ENCODE peak calls at places on chromosome 7, in six cellular contexts. C is mammary epithelial cell, L is A549, B is bronchial epithelial cell, R is fibroblast of lung, X is stomach. Z is an unnamed sample.
A peak's percentile ranks its signal among the peaks of the same experiment; 100 is the strongest.

GRCh38 chr7:47132471-47132870 is 449.4 kb downstream of the TNS3 start:
- DNase-seq in C (no peak), L (no peak), B (peak; percentile 17), R (peak; percentile 32), X (no peak), Z (no peak)

GRCh38 chr7:13017325-13017853 is 330.0 kb downstream of the ARL4A start:
- DNase-seq in C (peak; percentile 62), L (peak; percentile 65), B (peak; percentile 91), R (peak; percentile 86), X (no peak), Z (peak; percentile 13)

GRCh38 chr7:100208911-100209408 is 10.8 kb upstream of the PVRIG start:
- DNase-seq in C (no peak), L (no peak), B (no peak), R (no peak), X (no peak), Z (no peak)

GRCh38 chr7:98110249-98111022 is 3.8 kb downstream of the LMTK2 start:
- DNase-seq in C (no peak), L (no peak), B (peak; percentile 26), R (no peak), X (peak; percentile 71), Z (no peak)

GRCh38 chr7:116583653-116584052 is 58.8 kb downstream of the CAV1 start:
- DNase-seq in C (no peak), L (no peak), B (no peak), R (no peak), X (no peak), Z (no peak)

GRCh38 chr7:43148161-43148731 is 35.8 kb downstream of the HECW1 start:
- DNase-seq in C (peak; percentile 85), L (no peak), B (peak; percentile 76), R (peak; percentile 41), X (no peak), Z (peak; percentile 55)

GRCh38 chr7:139708541-139708940 is 69.3 kb downstream of the HIPK2 start:
- DNase-seq in C (no peak), L (no peak), B (no peak), R (no peak), X (peak; percentile 40), Z (no peak)

GRCh38 chr7:44973610-44974401 is 5.0 kb downstream of the MYO1G start:
- DNase-seq in C (no peak), L (no peak), B (no peak), R (no peak), X (peak; percentile 60), Z (no peak)

GRCh38 chr7:114885836-114886235 is 36.1 kb upstream of the MDFIC start:
- DNase-seq in C (peak; percentile 5), L (no peak), B (peak; percentile 62), R (peak; percentile 72), X (no peak), Z (no peak)

GRCh38 chr7:25597881-25598456 is 369.7 kb upstream of the NPVF start:
- DNase-seq in C (no peak), L (no peak), B (peak; percentile 4), R (no peak), X (no peak), Z (no peak)

GRCh38 chr7:93977551-93977950 is 26.6 kb downstream of the BET1 start:
- DNase-seq in C (no peak), L (no peak), B (no peak), R (no peak), X (no peak), Z (no peak)

GRCh38 chr7:40802497-40802896 is 667.7 kb downstream of the SUGCT start:
- DNase-seq in C (no peak), L (no peak), B (no peak), R (no peak), X (no peak), Z (no peak)

GRCh38 chr7:155997431-155998327 is 185.4 kb upstream of the SHH start:
- DNase-seq in C (no peak), L (no peak), B (peak; percentile 4), R (no peak), X (peak; percentile 22), Z (no peak)
- TF ChIP-seq CTCF in C (no peak), L (no peak), B (no peak), R (no peak), X (no peak), Z (no peak)

GRCh38 chr7:117871401-117871777 is 1.9 kb downstream of the CTTNBP2 start:
- DNase-seq in C (no peak), L (no peak), B (no peak), R (no peak), X (no peak), Z (no peak)
- H3K4me3 ChIP-seq in C (no peak overlapping the region), L (no peak overlapping the region), B (no peak overlapping the region), R (peak overlapping the region; percentile 90), X (no peak overlapping the region), Z (no peak overlapping the region)

DNA sequence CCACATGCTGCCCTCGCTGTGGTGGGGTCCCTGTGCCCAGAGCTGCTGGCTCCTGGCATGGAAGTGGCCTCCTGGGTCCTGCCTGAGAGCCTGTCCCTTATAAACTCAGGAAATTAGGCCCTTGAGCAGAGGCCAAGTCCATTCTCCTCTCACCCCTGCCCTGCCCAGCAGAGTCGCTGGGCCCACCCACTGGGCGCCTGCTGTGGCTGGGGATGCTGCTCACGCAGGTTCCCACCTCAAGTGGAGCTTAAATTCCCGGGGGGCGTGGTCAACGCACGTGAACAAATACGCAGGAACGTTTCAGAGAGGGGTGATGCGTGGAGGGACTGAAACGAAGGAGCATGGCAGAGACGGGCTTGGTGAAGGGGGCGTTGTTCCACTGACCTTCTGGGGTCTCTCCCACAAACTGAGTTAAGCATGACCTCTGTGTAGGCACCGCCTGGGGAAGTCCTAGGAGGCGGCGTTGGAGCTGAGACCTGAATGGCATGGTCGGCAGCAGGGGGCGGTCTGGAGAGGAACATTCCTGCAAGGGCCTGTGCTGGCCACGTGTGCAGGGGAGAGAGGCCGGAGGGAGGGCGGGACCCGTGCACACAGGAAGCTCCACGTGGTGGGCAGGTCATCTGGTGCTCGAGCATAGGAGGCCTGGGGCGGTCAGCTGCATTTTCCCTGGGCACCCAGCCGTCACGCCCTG is 27.9 kb downstream of the FAM20C start:
- DNase-seq in C (no peak), L (no peak), B (peak; percentile 17), R (no peak), X (no peak), Z (no peak)
- TF ChIP-seq CTCF in C (no peak), L (no peak), B (peak; percentile 39), R (no peak), X (no peak), Z (peak; percentile 39)

GRCh38 chr7:148108381-148108780 is 482.2 kb upstream of the C7orf33 start:
- DNase-seq in C (no peak), L (no peak), B (no peak), R (no peak), X (no peak), Z (no peak)

GRCh38 chr7:148110097-148110868 is 480.3 kb upstream of the C7orf33 start:
- DNase-seq in C (no peak), L (no peak), B (no peak), R (no peak), X (peak; percentile 35), Z (peak; percentile 37)

GRCh38 chr7:148107741-148108140 is 482.8 kb upstream of the C7orf33 start:
- DNase-seq in C (no peak), L (no peak), B (no peak), R (no peak), X (no peak), Z (no peak)

GRCh38 chr7:148105853-148106252 is 484.7 kb upstream of the C7orf33 start:
- DNase-seq in C (no peak), L (no peak), B (no peak), R (no peak), X (no peak), Z (no peak)

DNA sequence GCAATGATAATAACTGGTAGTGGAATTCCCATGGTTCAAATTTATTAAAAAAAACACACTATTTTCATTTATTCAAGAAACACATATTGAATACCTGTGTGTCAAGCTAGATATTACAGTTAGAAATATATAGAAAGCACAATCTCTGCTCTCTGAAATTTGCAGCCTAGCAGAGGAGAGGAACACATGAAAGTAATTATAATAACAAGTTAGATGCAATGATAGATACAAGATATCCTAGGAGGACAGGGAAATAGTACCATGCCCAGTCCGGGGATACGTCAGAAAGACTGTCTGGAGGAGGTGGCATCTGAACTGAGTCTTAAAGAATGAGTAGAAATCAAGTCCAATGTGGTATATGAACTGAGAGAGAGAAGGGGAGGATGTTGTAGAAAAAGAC is 485.6 kb upstream of the C7orf33 start:
- DNase-seq in C (no peak), L (no peak), B (no peak), R (no peak), X (no peak), Z (no peak)
- H3K4me3 ChIP-seq in C (no peak overlapping the region), L (no peak overlapping the region), B (no peak overlapping the region), R (no peak overlapping the region), X (no peak overlapping the region), Z (no peak overlapping the region)

DNA sequence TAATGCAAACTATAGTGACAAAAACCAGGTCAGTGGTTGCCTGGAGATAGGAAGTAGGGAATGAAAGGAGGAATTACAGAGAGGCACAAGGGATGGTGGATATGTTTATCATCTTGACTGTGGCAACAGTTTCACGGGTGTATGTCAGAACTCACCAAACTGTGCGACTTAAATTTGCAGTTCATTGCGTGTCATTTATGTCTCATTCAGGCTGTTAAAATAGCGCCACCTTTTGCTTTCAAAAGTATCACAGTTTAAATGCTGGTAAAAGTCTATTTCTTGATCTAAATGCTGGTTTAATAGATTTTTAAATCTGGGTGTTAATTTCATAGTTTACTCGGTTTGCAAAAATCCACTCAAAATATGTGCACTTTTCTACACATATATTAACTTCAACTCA is 51.0 kb downstream of the PTTG1IP2 start:
- DNase-seq in C (no peak), L (no peak), B (peak; percentile 41), R (peak; percentile 11), X (no peak), Z (no peak)
- TF ChIP-seq CTCF in C (peak; percentile 33), L (no peak), B (peak; percentile 58), R (peak; percentile 22), X (no peak), Z (no peak)

DNA sequence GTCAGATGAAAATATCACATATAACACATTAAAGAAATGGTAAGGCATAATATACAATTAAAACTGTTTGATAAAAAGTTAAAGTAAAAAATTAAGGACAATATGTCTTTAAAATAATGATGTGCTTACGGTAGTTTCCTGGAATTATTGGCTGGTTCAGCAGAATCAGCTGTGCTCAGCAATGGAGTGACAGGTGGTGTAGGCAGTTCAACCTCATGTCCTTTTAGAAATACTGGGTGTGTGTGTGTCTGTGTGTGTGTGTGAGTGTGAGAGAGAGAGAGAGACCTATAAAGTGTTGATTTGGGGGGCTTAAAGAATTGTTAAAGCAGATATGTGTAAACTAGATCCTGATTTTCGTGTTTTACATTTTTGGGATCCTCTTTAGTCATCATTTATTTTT is 141.2 kb downstream of the ADAM22 start:
- DNase-seq in C (no peak), L (no peak), B (no peak), R (no peak), X (no peak), Z (no peak)
- H3K4me3 ChIP-seq in C (no peak overlapping the region), L (no peak overlapping the region), B (no peak overlapping the region), R (no peak overlapping the region), X (no peak overlapping the region), Z (no peak overlapping the region)

GRCh38 chr7:140924019-140924820 is 509 bp downstream of the BRAF start:
- DNase-seq in C (peak; percentile 60), L (peak; percentile 66), B (peak; percentile 26), R (peak; percentile 62), X (peak; percentile 75), Z (no peak)
- TF ChIP-seq CTCF in C (no peak), L (peak; percentile 51), B (peak; percentile 43), R (peak; percentile 56), X (no peak), Z (peak; percentile 15)

DNA sequence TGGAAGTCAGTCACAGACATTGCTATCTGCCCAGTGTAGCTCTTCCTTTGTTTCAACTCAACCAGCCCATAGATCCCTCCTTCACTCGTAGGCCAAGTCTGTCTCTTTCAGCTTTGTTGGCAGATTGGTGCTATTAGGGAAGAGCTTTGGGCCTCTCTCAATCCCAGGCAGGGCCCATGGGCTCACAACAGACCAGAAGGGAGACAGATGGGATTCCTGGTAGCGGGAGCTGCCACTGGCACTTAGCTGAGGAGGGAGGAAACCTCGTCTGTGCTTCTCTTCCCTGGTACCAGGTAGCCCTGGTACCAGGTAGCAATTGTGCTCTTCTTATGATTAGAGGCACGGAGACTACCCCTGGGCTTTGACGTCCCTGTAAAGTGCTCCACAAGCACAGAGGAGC is 592.0 kb downstream of the TYW1 start:
- DNase-seq in C (no peak), L (no peak), B (no peak), R (no peak), X (no peak), Z (no peak)
- H3K4me3 ChIP-seq in C (no peak overlapping the region), L (no peak overlapping the region), B (no peak overlapping the region), R (no peak overlapping the region), X (no peak overlapping the region), Z (no peak overlapping the region)